ENCODE peak calls at places on chromosomes 13 and 19, in nine cellular contexts. One of them, this sample, is unnamed.
A peak's percentile ranks its signal among the peaks of the same experiment; 100 is the strongest.

GRCh38 chr19:39927076-39927475 is 7.4 kb downstream of the FCGBP start:
- DNase-seq in BE2C: no peak
- DNase-seq in neural progenitor cell: no peak
- DNase-seq in mucosa of descending colon: no peak
- DNase-seq in psoas muscle: no peak
- DNase-seq in thyroid gland: no peak
- DNase-seq in heart right ventricle: no peak
- DNase-seq in A673: no peak
- DNase-seq in HepG2: no peak
- DNase-seq in this sample: no peak

GRCh38 chr19:38915329-38916321 is 3.6 kb upstream of the CCER2 start:
- DNase-seq in thyroid gland: no peak
- DNase-seq in BE2C: no peak
- DNase-seq in neural progenitor cell: no peak
- DNase-seq in A673: no peak
- DNase-seq in heart right ventricle: no peak
- DNase-seq in psoas muscle: no peak
- DNase-seq in HepG2: no peak
- DNase-seq in mucosa of descending colon: no peak
- DNase-seq in this sample: no peak

GRCh38 chr13:98921786-98922185 is 56.1 kb downstream of the DOCK9 start:
- DNase-seq in thyroid gland: no peak
- DNase-seq in A673: no peak
- DNase-seq in psoas muscle: no peak
- DNase-seq in mucosa of descending colon: no peak
- DNase-seq in HepG2: no peak
- DNase-seq in BE2C: no peak
- DNase-seq in heart right ventricle: no peak
- DNase-seq in neural progenitor cell: no peak
- DNase-seq in this sample: no peak

GRCh38 chr13:82963466-82963865 is 918.8 kb downstream of the SLITRK1 start:
- DNase-seq in mucosa of descending colon: no peak
- DNase-seq in psoas muscle: no peak
- DNase-seq in heart right ventricle: no peak
- DNase-seq in neural progenitor cell: no peak
- DNase-seq in HepG2: no peak
- DNase-seq in A673: no peak
- DNase-seq in BE2C: no peak
- DNase-seq in thyroid gland: no peak
- DNase-seq in this sample: no peak

GRCh38 chr13:110403315-110403714 is 96.2 kb downstream of the COL4A2 start:
- DNase-seq in BE2C: no peak
- DNase-seq in HepG2: no peak
- DNase-seq in psoas muscle: no peak
- DNase-seq in neural progenitor cell: no peak
- DNase-seq in heart right ventricle: no peak
- DNase-seq in thyroid gland: no peak
- DNase-seq in mucosa of descending colon: no peak
- DNase-seq in A673: no peak
- DNase-seq in this sample: no peak

GRCh38 chr13:30689752-30690151 is 45.6 kb upstream of the ALOX5AP start:
- DNase-seq in BE2C: no peak
- DNase-seq in HepG2: no peak
- DNase-seq in A673: no peak
- DNase-seq in mucosa of descending colon: no peak
- DNase-seq in thyroid gland: no peak
- DNase-seq in psoas muscle: no peak
- DNase-seq in heart right ventricle: no peak
- DNase-seq in neural progenitor cell: no peak
- DNase-seq in this sample: no peak

GRCh38 chr13:38385152-38385891 is 35.7 kb downstream of the UFM1 start:
- DNase-seq in heart right ventricle: no peak
- DNase-seq in BE2C: no peak
- DNase-seq in thyroid gland: no peak
- DNase-seq in psoas muscle: no peak
- DNase-seq in mucosa of descending colon: no peak
- DNase-seq in neural progenitor cell: no peak
- DNase-seq in A673: peak; percentile 52
- DNase-seq in HepG2: no peak
- DNase-seq in this sample: no peak

GRCh38 chr13:79475569-79475968 is 5.4 kb upstream of the NDFIP2 start:
- DNase-seq in A673: no peak
- DNase-seq in mucosa of descending colon: no peak
- DNase-seq in HepG2: no peak
- DNase-seq in psoas muscle: no peak
- DNase-seq in neural progenitor cell: no peak
- DNase-seq in thyroid gland: no peak
- DNase-seq in heart right ventricle: no peak
- DNase-seq in BE2C: no peak
- DNase-seq in this sample: peak; percentile 67

GRCh38 chr13:102729560-102730275 is 34.9 kb upstream of the METTL21C start:
- DNase-seq in thyroid gland: no peak
- DNase-seq in mucosa of descending colon: no peak
- DNase-seq in psoas muscle: no peak
- DNase-seq in heart right ventricle: no peak
- DNase-seq in BE2C: no peak
- DNase-seq in A673: peak; percentile 32
- DNase-seq in neural progenitor cell: no peak
- DNase-seq in HepG2: no peak
- DNase-seq in this sample: peak; percentile 7
- H3K4me1 ChIP-seq in thyroid gland: peaks cover 17% of the 10 kb centered on the region
- H3K4me1 ChIP-seq in mucosa of descending colon: no peaks in the 10 kb centered on the region
- H3K4me1 ChIP-seq in psoas muscle: no peaks in the 10 kb centered on the region
- H3K4me1 ChIP-seq in heart right ventricle: no peaks in the 10 kb centered on the region
- H3K4me1 ChIP-seq in BE2C: no peaks in the 10 kb centered on the region
- H3K4me1 ChIP-seq in A673: peaks cover 4% of the 10 kb centered on the region
- H3K4me1 ChIP-seq in neural progenitor cell: no peaks in the 10 kb centered on the region
- H3K4me1 ChIP-seq in HepG2: peaks cover 13% of the 10 kb centered on the region
- H3K4me1 ChIP-seq in this sample: no peaks in the 10 kb centered on the region

DNA sequence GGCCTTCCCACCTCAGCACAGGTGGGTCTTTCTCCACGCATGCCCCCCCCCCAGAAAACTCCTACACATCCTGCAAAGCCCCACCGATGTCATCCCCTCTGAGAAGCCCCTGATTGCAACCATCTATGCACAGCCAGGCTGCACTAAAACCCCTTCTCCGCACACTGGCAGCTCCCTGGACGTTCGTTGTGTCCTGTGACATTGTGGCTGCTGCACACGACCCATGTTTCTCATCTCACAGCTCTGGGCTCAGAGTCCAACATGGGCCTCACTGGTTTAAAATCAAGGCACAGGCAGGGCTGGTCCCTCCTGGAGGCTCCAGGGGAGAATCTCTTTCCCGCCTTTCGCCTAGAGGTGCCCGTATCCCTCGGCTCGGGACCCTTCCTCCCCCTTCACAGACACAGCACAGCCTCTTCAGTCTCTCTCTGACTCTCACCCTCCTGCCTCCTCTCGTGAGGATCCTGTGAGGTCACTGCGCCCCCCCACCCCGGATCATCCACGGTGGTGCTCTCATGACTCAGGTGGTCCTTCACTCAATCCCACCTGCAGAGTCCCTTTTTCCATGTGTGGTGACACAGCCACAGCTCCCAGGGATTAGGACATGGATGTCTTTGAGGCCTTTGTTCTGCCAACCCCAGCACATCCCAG is 71.2 kb downstream of the GADD45B start:
- DNase-seq in thyroid gland: no peak
- DNase-seq in BE2C: no peak
- DNase-seq in A673: no peak
- DNase-seq in HepG2: peak; percentile 76
- DNase-seq in heart right ventricle: no peak
- DNase-seq in psoas muscle: no peak
- DNase-seq in neural progenitor cell: no peak
- DNase-seq in mucosa of descending colon: no peak
- DNase-seq in this sample: no peak
- H3K4me1 ChIP-seq in thyroid gland: peaks cover 57% of the 10 kb centered on the region
- H3K4me1 ChIP-seq in BE2C: peaks cover 9% of the 10 kb centered on the region
- H3K4me1 ChIP-seq in A673: peaks cover 29% of the 10 kb centered on the region
- H3K4me1 ChIP-seq in HepG2: peaks cover 73% of the 10 kb centered on the region
- H3K4me1 ChIP-seq in heart right ventricle: peaks cover 59% of the 10 kb centered on the region
- H3K4me1 ChIP-seq in psoas muscle: peaks cover 57% of the 10 kb centered on the region
- H3K4me1 ChIP-seq in neural progenitor cell: peaks cover 28% of the 10 kb centered on the region
- H3K4me1 ChIP-seq in mucosa of descending colon: peaks cover 17% of the 10 kb centered on the region
- H3K4me1 ChIP-seq in this sample: peaks cover 4% of the 10 kb centered on the region

GRCh38 chr19:6767081-6767356 is 216 bp downstream of the SH2D3A start:
- DNase-seq in thyroid gland: no peak
- DNase-seq in HepG2: peak; percentile 55
- DNase-seq in psoas muscle: no peak
- DNase-seq in mucosa of descending colon: peak; percentile 75
- DNase-seq in heart right ventricle: no peak
- DNase-seq in neural progenitor cell: peak; percentile 34
- DNase-seq in A673: no peak
- DNase-seq in BE2C: no peak
- DNase-seq in this sample: peak; percentile 87

GRCh38 chr19:6767357-6768235 is at the start of gene SH2D3A:
- DNase-seq in thyroid gland: peak; percentile 94
- DNase-seq in mucosa of descending colon: peak; percentile 98
- DNase-seq in BE2C: peak; percentile 16
- DNase-seq in HepG2: peak; percentile 65
- DNase-seq in neural progenitor cell: peak; percentile 96
- DNase-seq in psoas muscle: peak; percentile 74
- DNase-seq in A673: peak; percentile 95
- DNase-seq in heart right ventricle: peak; percentile 59
- DNase-seq in this sample: peak; percentile 97

GRCh38 chr19:6769006-6769637 is 1.9 kb upstream of the SH2D3A start:
- DNase-seq in A673: no peak
- DNase-seq in heart right ventricle: no peak
- DNase-seq in BE2C: no peak
- DNase-seq in thyroid gland: no peak
- DNase-seq in neural progenitor cell: peak; percentile 64
- DNase-seq in psoas muscle: no peak
- DNase-seq in HepG2: no peak
- DNase-seq in mucosa of descending colon: no peak
- DNase-seq in this sample: peak; percentile 41

GRCh38 chr19:6766357-6767080 is 716 bp downstream of the SH2D3A start:
- DNase-seq in psoas muscle: no peak
- DNase-seq in neural progenitor cell: no peak
- DNase-seq in BE2C: no peak
- DNase-seq in thyroid gland: no peak
- DNase-seq in HepG2: no peak
- DNase-seq in A673: no peak
- DNase-seq in mucosa of descending colon: no peak
- DNase-seq in heart right ventricle: no peak
- DNase-seq in this sample: peak; percentile 57

DNA sequence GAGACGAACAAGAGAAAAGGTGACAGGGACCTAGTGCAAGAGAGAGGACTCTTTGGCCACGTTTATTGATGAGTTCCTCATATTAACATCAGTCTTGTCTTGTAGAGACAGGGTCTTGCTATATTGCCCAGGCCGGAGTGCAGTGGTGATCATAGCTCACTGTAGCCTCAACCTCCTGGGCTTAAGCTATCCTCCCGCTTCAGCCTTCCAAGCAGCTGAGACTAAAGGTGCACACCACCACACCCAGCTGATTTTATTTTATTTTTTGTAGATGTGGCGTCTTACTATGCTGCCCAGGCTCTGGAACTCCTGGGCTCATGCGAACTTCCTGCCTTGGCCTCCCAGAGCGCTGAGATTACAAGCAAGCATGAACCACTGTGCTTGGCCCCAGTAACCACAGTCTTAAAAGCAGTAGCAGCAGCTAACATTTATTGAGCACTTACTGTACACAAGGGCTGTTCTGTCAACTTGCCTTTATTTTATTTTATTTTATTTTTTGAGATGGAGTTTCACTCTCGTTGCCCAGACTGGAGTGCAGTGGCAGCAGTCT is 1.1 kb upstream of the SH2D3A start:
- DNase-seq in heart right ventricle: no peak
- DNase-seq in HepG2: no peak
- DNase-seq in thyroid gland: no peak
- DNase-seq in mucosa of descending colon: no peak
- DNase-seq in A673: no peak
- DNase-seq in psoas muscle: no peak
- DNase-seq in BE2C: no peak
- DNase-seq in neural progenitor cell: no peak
- DNase-seq in this sample: no peak
- H3K4me1 ChIP-seq in heart right ventricle: peaks cover 22% of the 10 kb centered on the region
- H3K4me1 ChIP-seq in HepG2: peaks cover 40% of the 10 kb centered on the region
- H3K4me1 ChIP-seq in thyroid gland: peaks cover 16% of the 10 kb centered on the region
- H3K4me1 ChIP-seq in mucosa of descending colon: peaks cover 12% of the 10 kb centered on the region
- H3K4me1 ChIP-seq in A673: peaks cover 11% of the 10 kb centered on the region
- H3K4me1 ChIP-seq in psoas muscle: peaks cover 5% of the 10 kb centered on the region
- H3K4me1 ChIP-seq in BE2C: no peaks in the 10 kb centered on the region
- H3K4me1 ChIP-seq in neural progenitor cell: no peaks in the 10 kb centered on the region
- H3K4me1 ChIP-seq in this sample: no peaks in the 10 kb centered on the region

GRCh38 chr19:49536921-49537462 is 9.2 kb downstream of the RCN3 start:
- DNase-seq in A673: no peak
- DNase-seq in thyroid gland: no peak
- DNase-seq in heart right ventricle: no peak
- DNase-seq in BE2C: no peak
- DNase-seq in neural progenitor cell: no peak
- DNase-seq in mucosa of descending colon: no peak
- DNase-seq in psoas muscle: no peak
- DNase-seq in HepG2: no peak
- DNase-seq in this sample: no peak

GRCh38 chr19:49542446-49542845 is 14.6 kb downstream of the RCN3 start:
- DNase-seq in BE2C: no peak
- DNase-seq in neural progenitor cell: no peak
- DNase-seq in HepG2: no peak
- DNase-seq in mucosa of descending colon: no peak
- DNase-seq in heart right ventricle: no peak
- DNase-seq in psoas muscle: no peak
- DNase-seq in A673: no peak
- DNase-seq in thyroid gland: no peak
- DNase-seq in this sample: no peak

GRCh38 chr19:49541914-49542313 is 14.1 kb downstream of the RCN3 start:
- DNase-seq in A673: no peak
- DNase-seq in heart right ventricle: no peak
- DNase-seq in thyroid gland: no peak
- DNase-seq in BE2C: no peak
- DNase-seq in psoas muscle: no peak
- DNase-seq in mucosa of descending colon: no peak
- DNase-seq in neural progenitor cell: no peak
- DNase-seq in HepG2: no peak
- DNase-seq in this sample: no peak

GRCh38 chr19:49538643-49539042 is 10.8 kb downstream of the RCN3 start:
- DNase-seq in mucosa of descending colon: no peak
- DNase-seq in psoas muscle: no peak
- DNase-seq in HepG2: no peak
- DNase-seq in A673: no peak
- DNase-seq in neural progenitor cell: no peak
- DNase-seq in heart right ventricle: no peak
- DNase-seq in BE2C: no peak
- DNase-seq in thyroid gland: no peak
- DNase-seq in this sample: no peak

DNA sequence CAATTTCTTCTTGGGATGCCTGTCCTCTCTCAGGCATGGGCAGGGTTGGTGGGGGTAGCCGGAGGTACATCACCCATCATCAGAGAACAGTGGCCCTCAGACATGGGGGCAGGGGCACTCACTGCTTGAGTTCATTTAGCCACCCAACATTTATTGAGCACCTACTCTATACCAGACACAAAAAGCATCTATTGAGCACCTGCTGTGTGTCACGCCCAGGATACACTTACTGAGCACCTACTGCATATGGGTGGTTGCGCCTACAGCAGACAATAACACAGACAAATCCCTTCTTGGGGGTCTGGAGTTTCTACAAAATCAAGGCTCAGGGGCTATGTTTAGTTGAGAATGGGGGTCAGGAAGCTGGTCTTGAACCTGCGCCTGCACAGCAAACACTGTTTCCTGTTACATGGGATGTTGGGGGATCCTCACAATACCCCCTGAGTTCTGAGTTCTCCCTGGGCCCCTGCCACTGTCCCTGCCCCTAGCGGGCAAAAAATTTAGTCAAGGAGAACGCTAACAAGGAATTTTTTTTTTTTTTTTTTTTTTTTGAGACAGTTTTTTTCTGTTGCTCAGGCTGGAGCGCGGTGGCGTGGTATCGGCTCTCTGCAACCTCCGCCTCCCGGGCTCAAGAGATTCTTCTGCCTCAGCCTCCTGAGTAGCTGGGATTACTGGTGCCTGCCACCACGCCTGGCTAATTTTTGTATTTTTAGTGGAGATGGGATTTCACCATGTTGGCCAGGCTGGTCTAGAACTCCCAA is 11.6 kb downstream of the RCN3 start:
- DNase-seq in heart right ventricle: no peak
- DNase-seq in mucosa of descending colon: no peak
- DNase-seq in A673: no peak
- DNase-seq in psoas muscle: no peak
- DNase-seq in HepG2: no peak
- DNase-seq in neural progenitor cell: no peak
- DNase-seq in BE2C: no peak
- DNase-seq in thyroid gland: no peak
- DNase-seq in this sample: no peak
- H3K4me1 ChIP-seq in heart right ventricle: peaks cover 2% of the 10 kb centered on the region
- H3K4me1 ChIP-seq in mucosa of descending colon: no peaks in the 10 kb centered on the region
- H3K4me1 ChIP-seq in A673: no peaks in the 10 kb centered on the region
- H3K4me1 ChIP-seq in psoas muscle: peaks cover 3% of the 10 kb centered on the region
- H3K4me1 ChIP-seq in HepG2: no peaks in the 10 kb centered on the region
- H3K4me1 ChIP-seq in neural progenitor cell: no peaks in the 10 kb centered on the region
- H3K4me1 ChIP-seq in BE2C: no peaks in the 10 kb centered on the region
- H3K4me1 ChIP-seq in thyroid gland: peaks cover 3% of the 10 kb centered on the region
- H3K4me1 ChIP-seq in this sample: no peaks in the 10 kb centered on the region